ENCODE peak calls at places on chromosomes 12 and 14, in six cellular contexts. One of them, this sample, is unnamed.

GRCh38 chr12:72141381-72141780 is 130.8 kb upstream of the TRHDE start:
- DNase-seq in K562: peak
- DNase-seq in HepG2: peak
- DNase-seq in GM12878: peak
- DNase-seq in GM12891: peak
- DNase-seq in H1: no peak
- DNase-seq in this sample: peak

GRCh38 chr12:27555316-27555715 is 31.3 kb downstream of the PPFIBP1 start:
- DNase-seq in GM12891: no peak
- DNase-seq in HepG2: no peak
- DNase-seq in GM12878: no peak
- DNase-seq in K562: no peak
- DNase-seq in H1: no peak
- DNase-seq in this sample: no peak

GRCh38 chr12:124470806-124471205 is 96.6 kb downstream of the NCOR2 start:
- DNase-seq in HepG2: no peak
- DNase-seq in GM12891: no peak
- DNase-seq in GM12878: no peak
- DNase-seq in H1: no peak
- DNase-seq in K562: no peak
- DNase-seq in this sample: no peak

GRCh38 chr12:13073191-13073590 is 29.0 kb downstream of the FAM234B start:
- DNase-seq in GM12878: no peak
- DNase-seq in H1: no peak
- DNase-seq in K562: no peak
- DNase-seq in GM12891: no peak
- DNase-seq in HepG2: no peak
- DNase-seq in this sample: no peak

GRCh38 chr12:118980407-118981014 is 830 bp upstream of the SRRM4 start:
- DNase-seq in K562: no peak
- DNase-seq in GM12878: no peak
- DNase-seq in GM12891: no peak
- DNase-seq in H1: peak
- DNase-seq in HepG2: no peak
- DNase-seq in this sample: peak

GRCh38 chr14:41973178-41973577 is 366.5 kb downstream of the LRFN5 start:
- DNase-seq in K562: no peak
- DNase-seq in H1: no peak
- DNase-seq in HepG2: no peak
- DNase-seq in GM12891: no peak
- DNase-seq in GM12878: no peak
- DNase-seq in this sample: no peak

GRCh38 chr12:85626031-85626781 is 210.0 kb downstream of the RASSF9 start:
- DNase-seq in GM12891: no peak
- DNase-seq in HepG2: no peak
- DNase-seq in GM12878: no peak
- DNase-seq in K562: no peak
- DNase-seq in H1: no peak
- DNase-seq in this sample: no peak

GRCh38 chr14:36241183-36241582 is 64.7 kb upstream of the PTCSC3 start:
- DNase-seq in GM12891: no peak
- DNase-seq in HepG2: no peak
- DNase-seq in K562: no peak
- DNase-seq in GM12878: no peak
- DNase-seq in H1: no peak
- DNase-seq in this sample: no peak

GRCh38 chr14:82667006-82667405 is 1133.4 kb upstream of the SEL1L start:
- DNase-seq in H1: no peak
- DNase-seq in K562: no peak
- DNase-seq in HepG2: no peak
- DNase-seq in GM12878: no peak
- DNase-seq in GM12891: no peak
- DNase-seq in this sample: no peak

GRCh38 chr12:49557917-49558215 is 10.1 kb downstream of the MCRS1 start:
- DNase-seq in GM12891: no peak
- DNase-seq in H1: no peak
- DNase-seq in HepG2: no peak
- DNase-seq in K562: no peak
- DNase-seq in GM12878: no peak
- DNase-seq in this sample: no peak

GRCh38 chr12:32568241-32568640 is 110.9 kb upstream of the DNM1L start:
- DNase-seq in GM12878: no peak
- DNase-seq in HepG2: peak
- DNase-seq in K562: no peak
- DNase-seq in GM12891: no peak
- DNase-seq in H1: no peak
- DNase-seq in this sample: no peak

GRCh38 chr12:32877670-32878459 is 18.7 kb downstream of the PKP2 start:
- DNase-seq in K562: no peak
- DNase-seq in GM12878: no peak
- DNase-seq in GM12891: no peak
- DNase-seq in H1: no peak
- DNase-seq in HepG2: no peak
- DNase-seq in this sample: no peak

GRCh38 chr12:112599871-112600270 is 181.1 kb downstream of the PTPN11 start:
- DNase-seq in H1: no peak
- DNase-seq in GM12878: no peak
- DNase-seq in GM12891: no peak
- DNase-seq in HepG2: peak
- DNase-seq in K562: no peak
- DNase-seq in this sample: no peak

GRCh38 chr12:117069126-117069788 is 30.0 kb downstream of the TESC start:
- DNase-seq in HepG2: no peak
- DNase-seq in K562: no peak
- DNase-seq in GM12891: no peak
- DNase-seq in GM12878: no peak
- DNase-seq in H1: no peak
- DNase-seq in this sample: no peak

GRCh38 chr14:24077086-24077485 is 5.7 kb downstream of the CPNE6 start:
- DNase-seq in GM12878: no peak
- DNase-seq in GM12891: no peak
- DNase-seq in K562: no peak
- DNase-seq in H1: no peak
- DNase-seq in HepG2: no peak
- DNase-seq in this sample: no peak

GRCh38 chr14:24076302-24076601 is 4.9 kb downstream of the CPNE6 start:
- DNase-seq in K562: no peak
- DNase-seq in HepG2: no peak
- DNase-seq in H1: no peak
- DNase-seq in GM12891: no peak
- DNase-seq in GM12878: no peak
- DNase-seq in this sample: no peak

GRCh38 chr14:24072881-24073877 is 1.8 kb downstream of the CPNE6 start:
- DNase-seq in H1: no peak
- DNase-seq in GM12878: no peak
- DNase-seq in K562: no peak
- DNase-seq in HepG2: no peak
- DNase-seq in GM12891: no peak
- DNase-seq in this sample: no peak

GRCh38 chr14:24075485-24076301 is 4.3 kb downstream of the CPNE6 start:
- DNase-seq in GM12891: peak
- DNase-seq in GM12878: no peak
- DNase-seq in H1: no peak
- DNase-seq in HepG2: no peak
- DNase-seq in K562: no peak
- DNase-seq in this sample: peak

GRCh38 chr14:24074625-24075484 is 3.5 kb downstream of the CPNE6 start:
- DNase-seq in K562: no peak
- DNase-seq in GM12878: no peak
- DNase-seq in HepG2: no peak
- DNase-seq in H1: no peak
- DNase-seq in GM12891: no peak
- DNase-seq in this sample: no peak
- TF ChIP-seq POLR2A in K562: no peak
- TF ChIP-seq POLR2A in GM12878: no peak
- TF ChIP-seq POLR2A in HepG2: no peak
- TF ChIP-seq POLR2A in H1: no peak
- TF ChIP-seq POLR2A in GM12891: no peak
- TF ChIP-seq POLR2A in this sample: no peak

DNA sequence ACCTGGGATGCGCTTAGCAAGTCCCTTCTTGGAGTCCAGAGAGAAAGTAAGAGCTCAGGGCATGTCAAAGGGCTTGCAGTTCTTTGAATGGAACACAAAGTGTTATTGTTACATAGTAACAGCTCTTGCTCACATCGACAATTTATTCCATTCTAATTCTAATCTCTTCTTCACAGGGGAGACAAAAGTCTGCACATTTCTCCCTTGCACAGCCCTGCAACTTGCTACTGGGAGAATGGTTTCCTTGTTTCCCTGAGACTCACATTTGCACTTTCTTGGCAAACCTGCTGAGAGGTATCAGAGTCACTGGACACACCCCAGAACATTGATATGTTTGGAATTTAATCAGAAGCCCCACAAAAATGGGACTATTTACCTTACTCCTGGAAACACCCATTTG is 209.9 kb upstream of the IGF1 start:
- DNase-seq in H1: no peak
- DNase-seq in K562: no peak
- DNase-seq in HepG2: no peak
- DNase-seq in GM12891: no peak
- DNase-seq in GM12878: no peak
- DNase-seq in this sample: no peak
- TF ChIP-seq TAF1 in H1: no peak
- TF ChIP-seq TAF1 in K562: no peak
- TF ChIP-seq TAF1 in HepG2: no peak
- TF ChIP-seq TAF1 in GM12891: no peak
- TF ChIP-seq TAF1 in GM12878: no peak
- TF ChIP-seq TAF1 in this sample: no peak

DNA sequence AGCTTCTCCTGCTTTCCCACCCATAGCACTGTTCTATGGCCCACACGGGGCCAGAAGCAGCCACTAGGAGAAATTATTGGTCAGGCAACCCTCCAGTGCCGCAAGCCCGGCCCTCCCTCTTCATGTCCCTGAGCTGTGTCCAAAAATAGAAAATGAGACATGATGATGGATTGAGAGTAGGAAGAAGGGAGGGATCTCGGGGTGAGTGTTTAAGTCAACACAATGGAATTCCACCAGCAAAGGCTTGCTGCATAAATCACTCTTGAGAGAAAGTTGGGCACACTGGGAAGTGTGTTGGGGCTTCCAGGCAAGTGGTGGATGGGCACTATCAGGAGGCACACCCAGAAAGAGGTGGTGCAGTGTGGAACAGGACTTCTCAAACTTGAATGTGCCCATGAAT is 94.2 kb downstream of the LLPH start:
- DNase-seq in K562: no peak
- DNase-seq in GM12891: no peak
- DNase-seq in H1: no peak
- DNase-seq in HepG2: peak
- DNase-seq in GM12878: no peak
- DNase-seq in this sample: no peak
- TF ChIP-seq POLR2AphosphoS5 in K562: no peak
- TF ChIP-seq POLR2AphosphoS5 in GM12891: no peak
- TF ChIP-seq POLR2AphosphoS5 in H1: no peak
- TF ChIP-seq POLR2AphosphoS5 in HepG2: no peak
- TF ChIP-seq POLR2AphosphoS5 in GM12878: no peak
- TF ChIP-seq POLR2AphosphoS5 in this sample: no peak

DNA sequence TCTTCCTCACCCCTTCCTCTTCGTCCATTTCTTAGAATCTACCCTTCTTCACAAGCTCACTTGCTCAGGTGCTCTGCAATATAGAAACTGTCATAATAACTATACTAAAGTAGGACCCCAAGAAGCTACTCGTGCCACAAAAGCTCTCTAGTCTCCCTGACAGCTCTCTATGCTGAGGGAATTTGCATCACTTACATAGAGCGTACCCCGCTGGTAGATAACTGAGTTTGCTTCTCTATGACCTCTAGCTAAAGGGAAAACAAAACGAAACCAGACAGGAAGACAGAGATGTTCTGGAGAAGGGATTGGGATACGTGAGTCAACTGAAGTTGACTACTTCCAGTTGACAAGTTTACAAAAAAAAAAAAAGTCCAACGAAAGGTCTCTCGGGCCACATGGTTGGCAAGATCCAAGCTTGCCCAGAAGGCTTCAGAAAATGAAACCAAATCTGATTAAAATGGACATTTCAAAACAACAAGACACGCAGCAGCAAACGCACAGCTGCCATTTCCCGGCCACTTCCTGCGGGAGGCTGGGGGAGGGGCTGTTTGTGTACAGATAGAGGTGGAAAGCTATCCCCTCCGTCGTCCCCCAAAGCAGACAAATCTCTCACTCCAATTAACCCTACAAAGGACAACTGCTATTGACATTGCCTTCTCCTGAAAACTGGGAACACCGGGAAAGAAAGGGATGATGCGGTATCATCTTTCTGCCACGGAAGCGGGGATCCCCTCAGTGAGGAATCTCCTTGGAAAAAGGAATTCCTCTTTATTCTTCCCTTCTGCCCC is 1.3 kb downstream of the BAZ2A start:
- DNase-seq in HepG2: peak
- DNase-seq in GM12878: no peak
- DNase-seq in GM12891: no peak
- DNase-seq in H1: peak
- DNase-seq in K562: peak
- DNase-seq in this sample: no peak
- TF ChIP-seq POLR2A in HepG2: no peak
- TF ChIP-seq POLR2A in GM12878: no peak
- TF ChIP-seq POLR2A in GM12891: peak
- TF ChIP-seq POLR2A in H1: no peak
- TF ChIP-seq POLR2A in K562: no peak
- TF ChIP-seq POLR2A in this sample: no peak

GRCh38 chr14:60064491-60065072 is 27.1 kb upstream of the PCNX4 start:
- DNase-seq in H1: no peak
- DNase-seq in GM12891: peak
- DNase-seq in GM12878: peak
- DNase-seq in K562: no peak
- DNase-seq in HepG2: peak
- DNase-seq in this sample: no peak
- TF ChIP-seq TAF1 in H1: no peak
- TF ChIP-seq TAF1 in GM12891: no peak
- TF ChIP-seq TAF1 in GM12878: no peak
- TF ChIP-seq TAF1 in K562: no peak
- TF ChIP-seq TAF1 in HepG2: no peak
- TF ChIP-seq TAF1 in this sample: no peak